ENCODE peak calls at places on chromosomes 12 and 14, in ten cellular contexts. L is neuronal stem cell, R is fibroblast of lung, K is left lung, Q is Karpas-422, Z is esophagus squamous epithelium, N is hepatocyte, D is ovary, V is stomach, U is colonic mucosa. I is an unnamed sample.
A peak's percentile ranks its signal among the peaks of the same experiment; 100 is the strongest.

GRCh38 chr12:132610051-132610759 is at the start of gene LRCOL1:
- DNase-seq in L (no peak), R (peak; percentile 95), K (peak; percentile 59), Q (no peak), Z (no peak), N (no peak), D (no peak), V (no peak), U (no peak), I (peak; percentile 56)

GRCh38 chr12:76740501-76740900 is 23.4 kb upstream of the ZDHHC17 start:
- DNase-seq in L (no peak), R (no peak), K (no peak), Q (no peak), Z (no peak), N (no peak), D (no peak), V (no peak), U (no peak), I (no peak)

GRCh38 chr12:11719678-11720099 is 70.2 kb downstream of the ETV6 start:
- DNase-seq in L (no peak), R (peak; percentile 99), K (peak; percentile 88), Q (no peak), Z (no peak), N (no peak), D (no peak), V (no peak), U (no peak), I (peak; percentile 48)

GRCh38 chr12:44696542-44696941 is 179.6 kb downstream of the NELL2 start:
- DNase-seq in L (no peak), R (no peak), K (no peak), Q (no peak), Z (no peak), N (no peak), D (no peak), V (no peak), U (no peak), I (no peak)

GRCh38 chr12:69502342-69503081 is 32.3 kb downstream of the FRS2 start:
- DNase-seq in L (no peak), R (peak; percentile 92), K (no peak), Q (no peak), Z (no peak), N (no peak), D (no peak), V (no peak), U (no peak), I (no peak)

GRCh38 chr12:47984331-47984801 is 19.9 kb downstream of the COL2A1 start:
- DNase-seq in L (no peak), R (no peak), K (no peak), Q (no peak), Z (no peak), N (no peak), D (no peak), V (no peak), U (no peak), I (no peak)

GRCh38 chr12:97602315-97602714 is 139.7 kb downstream of the RMST start:
- DNase-seq in L (no peak), R (no peak), K (no peak), Q (no peak), Z (no peak), N (no peak), D (no peak), V (no peak), U (no peak), I (no peak)

GRCh38 chr12:64618953-64619590 is 8.8 kb downstream of the RASSF3 start:
- DNase-seq in L (no peak), R (peak; percentile 37), K (no peak), Q (peak; percentile 96), Z (no peak), N (no peak), D (no peak), V (no peak), U (no peak), I (no peak)

GRCh38 chr14:30114051-30114450 is 186.4 kb upstream of the PRKD1 start:
- DNase-seq in L (no peak), R (no peak), K (no peak), Q (no peak), Z (no peak), N (no peak), D (no peak), V (no peak), U (no peak), I (no peak)

GRCh38 chr12:120620624-120621023 is 19.8 kb upstream of the CABP1 start:
- DNase-seq in L (no peak), R (no peak), K (no peak), Q (no peak), Z (no peak), N (peak; percentile 53), D (no peak), V (peak; percentile 51), U (peak; percentile 48), I (no peak)

GRCh38 chr14:102591372-102591943 is 991 bp upstream of the RCOR1 start:
- DNase-seq in L (no peak), R (peak; percentile 22), K (peak; percentile 80), Q (peak; percentile 81), Z (no peak), N (peak; percentile 56), D (peak; percentile 60), V (peak; percentile 28), U (peak; percentile 54), I (peak; percentile 81)

DNA sequence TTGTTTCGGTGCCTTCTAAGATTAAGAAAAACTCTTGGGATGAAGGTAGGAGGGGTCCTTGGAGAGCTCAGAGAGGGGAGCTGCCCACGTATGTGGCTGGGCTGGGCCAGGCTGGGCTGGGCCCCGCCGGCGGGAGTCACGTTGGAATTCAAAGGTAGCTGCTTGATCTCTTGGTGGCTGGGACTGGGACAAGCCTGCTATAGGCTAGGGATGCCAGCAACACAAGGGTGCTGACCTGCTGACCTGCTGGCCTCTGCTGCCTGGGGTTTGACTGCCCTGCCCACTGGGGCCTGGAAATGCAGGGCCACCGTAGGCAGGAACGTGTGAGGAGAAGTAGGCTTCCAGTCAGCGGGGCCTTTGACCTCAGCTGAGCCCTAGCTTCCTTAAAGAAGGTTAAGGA is 52.8 kb upstream of the GTF2A1 start:
- DNase-seq in L (no peak), R (no peak), K (no peak), Q (no peak), Z (no peak), N (no peak), D (no peak), V (no peak), U (no peak), I (peak; percentile 59)
- H3K36me3 ChIP-seq in L (peaks cover 3% of the 10 kb centered on the region), R (no peaks in the 10 kb centered on the region), K (peaks cover 6% of the 10 kb centered on the region), Q (no peaks in the 10 kb centered on the region), Z (no peaks in the 10 kb centered on the region), N (no peaks in the 10 kb centered on the region), D (no peaks in the 10 kb centered on the region), V (no peaks in the 10 kb centered on the region), U (no peaks in the 10 kb centered on the region), I (no peaks in the 10 kb centered on the region)

GRCh38 chr12:31928246-31929139 is 30.7 kb upstream of the RESF1 start:
- DNase-seq in L (no peak), R (no peak), K (no peak), Q (no peak), Z (no peak), N (no peak), D (no peak), V (no peak), U (no peak), I (no peak)
- H3K4me3 ChIP-seq in L (no peak overlapping the region), R (no peak overlapping the region), K (no peak overlapping the region), Q (no peak overlapping the region), Z (no peak overlapping the region), N (no peak overlapping the region), D (no peak overlapping the region), V (no peak overlapping the region), U (no peak overlapping the region), I (no peak overlapping the region)

DNA sequence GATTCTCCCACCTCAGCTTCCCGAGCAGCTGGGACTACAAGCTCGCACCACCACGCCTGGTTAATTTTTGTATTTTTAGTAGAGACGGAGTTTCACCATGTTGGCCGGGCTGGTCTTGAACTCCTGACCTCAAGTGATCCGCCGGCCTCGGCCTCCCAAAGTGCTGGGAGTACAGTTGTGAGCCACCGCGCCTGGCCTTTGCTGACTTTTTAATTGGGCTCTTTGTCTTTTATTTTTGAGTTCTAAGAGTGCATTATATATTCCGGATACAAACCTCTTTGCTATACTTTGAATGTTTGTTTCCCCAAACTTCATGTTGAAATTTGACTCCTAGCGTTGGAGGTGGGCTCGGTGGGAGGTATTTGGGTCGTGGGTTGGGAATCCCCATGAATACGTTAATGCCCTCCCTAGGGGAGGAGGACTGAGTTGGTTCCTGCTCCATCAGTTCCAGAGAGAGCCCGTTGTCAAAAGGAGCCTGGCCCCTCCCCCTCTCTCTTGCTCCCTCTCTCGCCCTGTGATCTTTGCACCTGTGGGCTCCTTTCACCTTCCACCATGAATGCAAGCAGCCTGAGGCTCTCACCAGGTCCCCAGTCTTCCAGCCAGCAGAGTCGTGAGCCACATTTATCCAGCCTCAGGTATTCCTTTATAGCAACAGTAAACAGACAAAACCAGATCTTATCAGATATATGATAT is 103.2 kb upstream of the EVL start:
- DNase-seq in L (no peak), R (no peak), K (no peak), Q (no peak), Z (no peak), N (no peak), D (no peak), V (no peak), U (no peak), I (peak; percentile 85)
- H3K27me3 ChIP-seq in L (no peaks in the 10 kb centered on the region), R (peaks cover 4% of the 10 kb centered on the region), K (no peaks in the 10 kb centered on the region), Q (no peaks in the 10 kb centered on the region), Z (no peaks in the 10 kb centered on the region), N (no peaks in the 10 kb centered on the region), D (no peaks in the 10 kb centered on the region), V (peaks cover 20% of the 10 kb centered on the region), U (no peaks in the 10 kb centered on the region), I (no peaks in the 10 kb centered on the region)

GRCh38 chr14:95102678-95103039 is 54.7 kb downstream of the DICER1 start:
- DNase-seq in L (no peak), R (peak; percentile 4), K (no peak), Q (no peak), Z (no peak), N (no peak), D (no peak), V (no peak), U (no peak), I (no peak)

GRCh38 chr14:95101736-95102677 is 55.3 kb downstream of the DICER1 start:
- DNase-seq in L (no peak), R (no peak), K (no peak), Q (no peak), Z (no peak), N (no peak), D (no peak), V (no peak), U (no peak), I (no peak)

GRCh38 chr14:95106966-95107365 is 50.4 kb downstream of the DICER1 start:
- DNase-seq in L (no peak), R (no peak), K (no peak), Q (no peak), Z (no peak), N (no peak), D (no peak), V (no peak), U (no peak), I (no peak)

GRCh38 chr14:95107711-95108110 is 49.6 kb downstream of the DICER1 start:
- DNase-seq in L (no peak), R (no peak), K (no peak), Q (no peak), Z (no peak), N (no peak), D (no peak), V (no peak), U (no peak), I (no peak)

DNA sequence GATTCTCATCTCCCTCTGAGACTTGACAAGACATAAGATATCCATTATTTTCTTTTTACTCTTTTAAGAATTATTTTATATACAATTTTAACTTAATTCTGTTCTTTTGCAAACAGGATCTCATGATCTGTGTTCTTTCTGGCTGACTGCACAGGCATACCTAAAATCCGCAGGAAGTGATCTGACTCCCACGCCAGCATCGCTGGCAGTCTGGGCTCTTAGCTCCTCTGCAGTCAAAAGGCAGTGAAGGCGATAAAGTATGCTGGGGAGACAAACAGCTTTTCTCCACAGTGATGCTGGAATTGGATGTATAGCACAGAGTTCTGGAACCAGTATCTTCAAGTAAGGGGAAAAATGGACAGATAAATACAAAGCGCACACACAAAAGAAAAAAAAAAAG is 52.4 kb downstream of the DICER1 start:
- DNase-seq in L (no peak), R (no peak), K (no peak), Q (no peak), Z (no peak), N (no peak), D (no peak), V (no peak), U (no peak), I (no peak)
- H3K36me3 ChIP-seq in L (peaks cover 38% of the 10 kb centered on the region), R (peaks cover 9% of the 10 kb centered on the region), K (peaks cover 98% of the 10 kb centered on the region), Q (peaks cover 84% of the 10 kb centered on the region), Z (peaks cover 10% of the 10 kb centered on the region), N (peaks cover 3% of the 10 kb centered on the region), D (no peaks in the 10 kb centered on the region), V (peaks cover 52% of the 10 kb centered on the region), U (peaks cover 16% of the 10 kb centered on the region), I (peaks cover 21% of the 10 kb centered on the region)